ENCODE peak calls at places on chromosomes 6 and 20, in six cellular contexts. O is cardiac fibroblast, M is heart right ventricle, V is GM23248, G is T-cell, X is pulmonary artery endothelial cell. P is an unnamed sample.

GRCh38 chr6:63476302-63476701 is 96.0 kb upstream of the LOC128125822 start:
- DNase-seq in V (no peak), M (no peak), X (no peak), O (peak), G (no peak), P (no peak)

GRCh38 chr6:87572031-87572430 is 17.8 kb downstream of the RARS2 start:
- DNase-seq in G (no peak), V (no peak), M (no peak), X (no peak), O (no peak), P (no peak)

GRCh38 chr6:30265166-30265565 is 52.0 kb upstream of the TRIM26 start:
- DNase-seq in X (no peak), O (no peak), V (peak), M (no peak), G (no peak), P (no peak)

GRCh38 chr6:73523434-73524123 is 2.7 kb upstream of the EEF1A1 start:
- DNase-seq in O (peak), X (no peak), G (peak), M (peak), V (peak), P (peak)

GRCh38 chr20:34240698-34241615 is at the start of gene ASIP:
- DNase-seq in X (no peak), V (no peak), G (no peak), M (no peak), O (peak), P (no peak)

GRCh38 chr20:22773326-22773725 is 189.0 kb upstream of the FOXA2 start:
- DNase-seq in V (no peak), O (peak), X (no peak), G (no peak), M (no peak), P (no peak)

GRCh38 chr20:6108330-6108729 is 14.5 kb downstream of the FERMT1 start:
- DNase-seq in V (no peak), O (no peak), G (no peak), X (no peak), M (no peak), P (no peak)

GRCh38 chr6:130043344-130043743 is 25.0 kb downstream of the L3MBTL3 start:
- DNase-seq in M (no peak), V (no peak), O (no peak), G (no peak), X (no peak), P (no peak)

GRCh38 chr6:142803027-142803426 is 141.9 kb downstream of the HIVEP2 start:
- DNase-seq in X (no peak), V (peak), G (no peak), O (no peak), M (no peak), P (no peak)

GRCh38 chr20:45095753-45096371 is 5.1 kb downstream of the KCNS1 start:
- DNase-seq in M (no peak), O (peak), G (peak), X (no peak), V (peak), P (no peak)

GRCh38 chr20:43667341-43668132 is 623 bp downstream of the MYBL2 start:
- DNase-seq in M (no peak), O (no peak), V (peak), G (no peak), X (no peak), P (no peak)

GRCh38 chr6:37673436-37673835 is 24.2 kb downstream of the MDGA1 start:
- DNase-seq in M (no peak), X (no peak), G (no peak), V (no peak), O (no peak), P (no peak)

GRCh38 chr6:39203804-39204495 is 25.3 kb downstream of the KCNK5 start:
- DNase-seq in V (no peak), M (no peak), X (no peak), G (no peak), O (no peak), P (no peak)

GRCh38 chr20:8244637-8245036 is 112.6 kb downstream of the PLCB1 start:
- DNase-seq in G (no peak), V (peak), X (peak), M (no peak), O (peak), P (no peak)

GRCh38 chr20:40293740-40294139 is 395.3 kb downstream of the MAFB start:
- DNase-seq in M (no peak), X (no peak), V (peak), O (peak), G (no peak), P (no peak)

GRCh38 chr6:99521557-99522286 is 6.5 kb upstream of the USP45 start:
- DNase-seq in M (peak), O (peak), G (no peak), X (no peak), V (peak), P (no peak)

GRCh38 chr6:11430036-11430435 is 107.5 kb upstream of the TMEM170B start:
- DNase-seq in X (no peak), G (no peak), O (no peak), M (no peak), V (peak), P (no peak)

GRCh38 chr20:58839474-58839874 is 11.2 kb downstream of the GNAS-AS1 start:
- DNase-seq in O (peak), G (peak), X (no peak), V (peak), M (peak), P (peak)

GRCh38 chr6:21596379-21597242 is 3.1 kb downstream of the SOX4 start:
- DNase-seq in X (no peak), G (peak), M (peak), V (peak), O (peak), P (peak)

GRCh38 chr6:37202788-37203491 is 33.0 kb downstream of the PIM1 start:
- DNase-seq in G (no peak), M (no peak), V (no peak), O (no peak), X (no peak), P (no peak)

GRCh38 chr6:26392932-26393636 is 9.0 kb upstream of the BTN3A1 start:
- DNase-seq in X (no peak), G (no peak), M (no peak), V (no peak), O (peak), P (no peak)

GRCh38 chr6:22147983-22148797 is 148.6 kb downstream of the PRL start:
- DNase-seq in V (peak), M (peak), G (no peak), X (no peak), O (peak), P (no peak)

GRCh38 chr20:62587757-62588402 is 54.4 kb upstream of the SLCO4A1 start:
- DNase-seq in G (no peak), V (peak), M (no peak), X (no peak), O (peak), P (no peak)

GRCh38 chr6:169397684-169398083 is 144.0 kb upstream of the THBS2 start:
- DNase-seq in M (no peak), G (no peak), X (no peak), O (no peak), V (peak), P (no peak)

GRCh38 chr6:105432797-105433196 is 29.9 kb upstream of the PREP start:
- DNase-seq in O (peak), V (peak), X (peak), G (no peak), M (no peak), P (no peak)

GRCh38 chr6:168647271-168647670 is 206.3 kb downstream of the SMOC2 start:
- DNase-seq in V (no peak), G (no peak), M (no peak), X (no peak), O (no peak), P (no peak)

GRCh38 chr6:116533233-116533957 is 12.1 kb downstream of the TRAPPC3L start:
- DNase-seq in G (no peak), V (no peak), O (peak), X (no peak), M (no peak), P (no peak)

GRCh38 chr20:34570859-34571306 is 12.4 kb downstream of the MAP1LC3A start:
- DNase-seq in M (no peak), O (peak), G (no peak), V (peak), X (peak), P (no peak)

GRCh38 chr20:62918137-62918536 is 8.2 kb downstream of the DIDO1 start:
- DNase-seq in V (no peak), X (no peak), M (no peak), G (peak), O (no peak), P (no peak)

GRCh38 chr6:125154184-125155135 is 887 bp downstream of the TPD52L1 start:
- DNase-seq in X (no peak), M (peak), G (no peak), V (peak), O (no peak), P (no peak)

GRCh38 chr6:135854799-135855198 is 3.3 kb downstream of the PDE7B start:
- DNase-seq in M (no peak), V (no peak), O (no peak), G (no peak), X (no peak), P (no peak)

P was measured in T-helper 17 cell.